ENCODE peak calls at places on chromosomes 7 and 10, in four cellular contexts. T, N, A and R are unnamed samples.

GRCh38 chr10:28463676-28464395 is 69.1 kb upstream of the WAC start:
- DNase-seq in T (no peak), N (peak; percentile 46), A (no peak), R (no peak)

GRCh38 chr7:133297093-133297492 is 44.2 kb downstream of the EXOC4 start:
- DNase-seq in T (no peak), N (no peak), A (no peak), R (no peak)

GRCh38 chr7:130379019-130379418 is 1.3 kb upstream of the CPA1 start:
- DNase-seq in T (no peak), N (no peak), A (no peak), R (no peak)

GRCh38 chr10:103894454-103894853 is 23.5 kb downstream of the STN1 start:
- DNase-seq in T (peak; percentile 12), N (no peak), A (no peak), R (no peak)

GRCh38 chr7:5755704-5756131 is 25.7 kb downstream of the RNF216 start:
- DNase-seq in T (peak; percentile 80), N (no peak), A (no peak), R (no peak)

GRCh38 chr7:7620224-7620623 is 20.3 kb upstream of the UMAD1 start:
- DNase-seq in T (no peak), N (no peak), A (no peak), R (no peak)

GRCh38 chr7:81618400-81619014 is 151.3 kb downstream of the HGF start:
- DNase-seq in T (peak; percentile 98), N (no peak), A (no peak), R (no peak)

GRCh38 chr7:95099101-95099500 is 191.7 kb downstream of the PPP1R9A start:
- DNase-seq in T (no peak), N (no peak), A (no peak), R (no peak)

GRCh38 chr7:120805636-120806388 is 52.1 kb downstream of the TSPAN12 start:
- DNase-seq in T (peak; percentile 61), N (peak; percentile 59), A (no peak), R (peak; percentile 26)

GRCh38 chr10:6766061-6766460 is 186.0 kb upstream of the PRKCQ start:
- DNase-seq in T (peak; percentile 56), N (no peak), A (no peak), R (peak; percentile 35)

GRCh38 chr7:41921453-41921912 is 218.6 kb upstream of the INHBA start:
- DNase-seq in T (peak; percentile 61), N (no peak), A (no peak), R (no peak)

GRCh38 chr10:104581884-104582603 is 59.0 kb upstream of the SORCS3 start:
- DNase-seq in T (peak; percentile 55), N (no peak), A (no peak), R (no peak)

GRCh38 chr7:13115157-13115772 is 427.8 kb downstream of the ARL4A start:
- DNase-seq in T (peak; percentile 16), N (no peak), A (no peak), R (no peak)

GRCh38 chr10:80518143-80518806 is 19.4 kb upstream of the SH2D4B start:
- DNase-seq in T (no peak), N (no peak), A (no peak), R (no peak)

GRCh38 chr10:64115913-64116643 is 594.9 kb downstream of the REEP3 start:
- DNase-seq in T (no peak), N (peak; percentile 11), A (no peak), R (no peak)

GRCh38 chr7:51366930-51367613 is 50.5 kb upstream of the COBL start:
- DNase-seq in T (peak; percentile 26), N (peak; percentile 34), A (no peak), R (no peak)

GRCh38 chr7:155669717-155670505 is 25.4 kb downstream of the RBM33 start:
- DNase-seq in T (peak; percentile 71), N (no peak), A (no peak), R (no peak)

GRCh38 chr7:140316165-140316661 is 82.1 kb downstream of the SLC37A3 start:
- DNase-seq in T (peak; percentile 73), N (peak; percentile 69), A (no peak), R (peak; percentile 80)

GRCh38 chr10:58115218-58116050 is 152.3 kb downstream of the IPMK start:
- DNase-seq in T (no peak), N (no peak), A (no peak), R (no peak)

GRCh38 chr10:79410315-79411094 is 34.9 kb downstream of the ZCCHC24 start:
- DNase-seq in T (no peak), N (no peak), A (no peak), R (peak; percentile 49)

GRCh38 chr10:118802126-118802793 is 47.5 kb upstream of the CACUL1 start:
- DNase-seq in T (no peak), N (no peak), A (no peak), R (no peak)

GRCh38 chr10:106278385-106278784 is 886.1 kb downstream of the SORCS1 start:
- DNase-seq in T (no peak), N (no peak), A (no peak), R (no peak)

GRCh38 chr7:100745184-100745583 is 11.8 kb downstream of the ZAN start:
- DNase-seq in T (peak; percentile 53), N (peak; percentile 17), A (no peak), R (peak; percentile 67)
- TF ChIP-seq POLR2A in T (no peak), N (no peak), A (no peak), R (no peak)

GRCh38 chr10:44897049-44897448 is 14.1 kb upstream of the TMEM72 start:
- DNase-seq in T (peak; percentile 18), N (no peak), A (no peak), R (no peak)

GRCh38 chr10:44894691-44895090 is 16.4 kb upstream of the TMEM72 start:
- DNase-seq in T (no peak), N (no peak), A (no peak), R (no peak)

GRCh38 chr10:44895280-44895679 is 15.9 kb upstream of the TMEM72 start:
- DNase-seq in T (no peak), N (no peak), A (no peak), R (no peak)

GRCh38 chr10:44899450-44900080 is 11.6 kb upstream of the TMEM72 start:
- DNase-seq in T (no peak), N (no peak), A (no peak), R (no peak)

DNA sequence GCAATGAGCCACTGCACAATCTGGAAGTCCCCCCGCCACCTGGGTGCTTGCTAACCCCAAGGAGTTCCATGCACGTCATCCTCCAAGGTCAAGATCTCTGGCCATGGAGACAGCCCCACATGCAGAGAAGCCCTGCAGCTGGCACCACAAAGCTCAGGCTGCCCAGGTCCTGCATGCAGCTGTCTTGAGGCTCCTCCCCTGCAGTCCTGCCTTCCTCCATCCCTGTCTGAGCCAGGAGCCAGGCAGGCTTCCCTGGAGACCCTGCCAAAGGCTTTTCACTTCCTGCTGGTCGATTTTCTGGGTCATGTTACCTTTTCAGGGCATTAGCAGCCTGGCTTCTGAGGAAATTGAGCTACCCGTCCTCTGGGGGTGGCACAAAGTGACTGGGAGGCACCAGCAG is 12.5 kb upstream of the TMEM72 start:
- DNase-seq in T (no peak), N (no peak), A (no peak), R (no peak)
- H3K4me1 ChIP-seq in T (no peaks in the 10 kb centered on the region), N (no peaks in the 10 kb centered on the region), A (no peaks in the 10 kb centered on the region), R (no peaks in the 10 kb centered on the region)

GRCh38 chr7:146781352-146782116 is 664.9 kb downstream of the CNTNAP2 start:
- DNase-seq in T (no peak), N (no peak), A (no peak), R (no peak)
- TF ChIP-seq CTCF in T (no peak), N (no peak), A (no peak), R (no peak)

DNA sequence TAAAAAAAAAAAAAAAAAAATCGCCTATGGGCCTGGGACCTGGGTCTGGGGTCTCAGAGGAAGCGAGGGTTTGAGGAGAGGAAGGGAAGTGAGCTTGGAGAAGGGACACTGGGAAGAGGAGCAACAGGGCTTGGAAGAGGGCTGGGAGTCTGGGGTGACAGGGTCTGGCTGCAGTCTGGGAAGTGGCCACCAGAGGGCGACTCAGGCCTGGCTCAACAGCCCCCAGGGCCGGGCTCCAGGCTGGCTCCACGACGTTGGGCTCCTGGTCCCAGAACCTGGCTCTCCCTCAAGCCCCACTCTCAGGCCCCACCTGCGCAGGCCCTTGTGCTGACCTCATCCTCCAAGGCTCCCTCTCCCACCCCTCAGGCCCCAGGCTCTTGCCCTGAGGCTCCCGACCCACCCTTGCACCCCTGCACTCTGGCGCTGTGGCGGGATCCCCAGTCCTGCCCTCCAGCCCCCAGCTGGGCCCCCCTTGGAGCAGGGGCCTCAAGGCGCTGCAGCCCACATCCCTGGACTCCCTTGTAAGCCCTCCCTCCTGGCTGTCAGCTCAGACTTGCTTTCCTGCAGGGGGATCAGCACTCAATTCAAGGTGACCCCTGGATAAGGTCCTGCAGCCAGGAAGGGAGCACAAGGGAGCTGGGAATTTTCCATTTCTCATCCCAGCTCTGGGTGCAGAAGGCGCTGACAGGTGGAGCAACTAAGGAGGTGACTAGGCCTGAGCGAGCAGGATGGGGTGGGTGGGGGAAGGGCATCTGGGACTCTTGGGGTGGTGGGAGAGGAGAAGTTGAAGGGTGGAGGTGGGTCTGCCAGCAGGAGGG is 5.4 kb upstream of the SPACDR start:
- DNase-seq in T (peak; percentile 64), N (peak; percentile 91), A (no peak), R (peak; percentile 89)
- TF ChIP-seq POLR2A in T (no peak), N (no peak), A (no peak), R (no peak)

GRCh38 chr10:33237736-33238624 is 96.5 kb downstream of the NRP1 start:
- DNase-seq in T (peak; percentile 99), N (no peak), A (no peak), R (no peak)

GRCh38 chr10:33238643-33239042 is 95.8 kb downstream of the NRP1 start:
- DNase-seq in T (peak; percentile 96), N (no peak), A (no peak), R (no peak)

GRCh38 chr10:33235271-33235884 is 99.1 kb downstream of the NRP1 start:
- DNase-seq in T (no peak), N (no peak), A (no peak), R (no peak)

GRCh38 chr10:33235951-33236350 is 98.5 kb downstream of the NRP1 start:
- DNase-seq in T (no peak), N (no peak), A (no peak), R (no peak)

GRCh38 chr10:33236916-33237315 is 97.6 kb downstream of the NRP1 start:
- DNase-seq in T (no peak), N (no peak), A (no peak), R (no peak)
- H3K4me1 ChIP-seq in T (peaks cover 33% of the 10 kb centered on the region), N (no peaks in the 10 kb centered on the region), A (no peaks in the 10 kb centered on the region), R (peaks cover 24% of the 10 kb centered on the region)

DNA sequence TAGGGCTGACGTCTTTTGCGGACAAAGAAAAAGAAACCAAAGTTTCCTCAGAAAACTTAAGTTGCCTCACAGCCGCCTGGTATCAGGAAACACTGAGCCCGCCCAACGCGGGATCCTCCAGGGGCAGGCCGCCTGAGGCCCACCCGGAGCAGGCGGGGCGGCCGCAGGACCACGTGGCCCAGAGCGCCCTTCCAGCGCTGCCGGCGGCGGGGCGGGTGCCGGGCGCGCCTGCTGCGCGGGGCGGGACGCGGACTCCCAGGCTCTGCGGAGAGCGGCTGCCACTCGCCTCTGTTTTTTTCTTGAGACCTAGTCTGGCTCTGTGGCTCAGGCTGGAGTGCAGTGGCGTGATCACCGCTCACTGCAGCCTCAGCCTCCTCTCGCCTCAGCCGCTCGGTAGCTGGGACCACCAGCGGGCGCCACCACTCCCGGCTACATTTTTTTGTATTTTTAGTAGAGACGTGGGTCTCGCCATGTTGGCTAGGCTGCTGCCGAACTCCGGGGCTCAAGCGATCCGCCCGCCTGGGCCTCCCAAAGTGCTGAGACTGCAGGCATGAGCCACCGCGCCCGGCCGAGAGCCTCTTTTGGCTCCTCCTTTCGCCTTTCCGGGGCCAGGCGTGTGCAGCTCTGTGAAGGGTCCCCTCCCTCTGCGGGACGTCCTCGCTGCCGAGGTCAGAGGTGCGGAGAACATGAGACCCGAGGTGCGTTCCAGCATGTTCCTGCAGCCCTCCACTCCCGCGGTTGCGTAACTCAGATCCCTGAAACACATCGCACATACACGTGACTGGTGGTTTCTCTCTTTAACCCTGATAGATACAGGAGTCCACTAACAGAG is 11.6 kb upstream of the HNRNPF start:
- DNase-seq in T (peak; percentile 78), N (peak; percentile 87), A (peak; percentile 24), R (peak; percentile 92)
- TF ChIP-seq CTCF in T (peak; percentile 26), N (no peak), A (no peak), R (peak; percentile 24)